ENCODE peak calls at places on chromosomes 5 and 9, in seven cellular contexts. B is tibial artery, U is lung, I is HFF-Myc, E is IMR-90, Q is psoas muscle, W is astrocyte of the cerebellum. G is an unnamed sample.

GRCh38 chr9:85215936-85216335 is 525.8 kb downstream of the AGTPBP1 start:
- DNase-seq in W (no peak), B (no peak), I (no peak), Q (no peak), E (no peak), U (no peak), G (no peak)

GRCh38 chr9:81542490-81542889 is 146.9 kb downstream of the TLE1 start:
- DNase-seq in W (no peak), E (no peak), U (no peak), I (no peak), B (no peak), Q (no peak), G (no peak)

GRCh38 chr5:11892832-11893231 is 11.4 kb downstream of the CTNND2 start:
- DNase-seq in E (no peak), Q (no peak), W (no peak), U (no peak), B (no peak), I (no peak), G (no peak)

GRCh38 chr9:84862786-84863185 is 193.3 kb downstream of the NTRK2 start:
- DNase-seq in W (no peak), U (peak; percentile 45), B (peak; percentile 37), Q (no peak), I (peak; percentile 95), E (no peak), G (no peak)

GRCh38 chr9:86684148-86684547 is 263.2 kb downstream of the GAS1 start:
- DNase-seq in W (no peak), I (no peak), Q (no peak), B (no peak), E (peak; percentile 46), U (no peak), G (no peak)

GRCh38 chr9:70470050-70471015 is 55.9 kb upstream of the KLF9 start:
- DNase-seq in Q (no peak), E (no peak), U (no peak), B (peak; percentile 48), I (peak; percentile 17), W (no peak), G (no peak)

GRCh38 chr9:128155736-128156500 is 4.1 kb upstream of the BBLN start:
- DNase-seq in B (no peak), E (no peak), I (no peak), W (no peak), U (no peak), Q (no peak), G (no peak)

GRCh38 chr9:85262333-85262732 is 479.4 kb downstream of the AGTPBP1 start:
- DNase-seq in I (no peak), W (no peak), U (no peak), E (no peak), Q (no peak), B (no peak), G (no peak)

GRCh38 chr5:7494446-7495132 is 98.7 kb downstream of the ADCY2 start:
- DNase-seq in I (no peak), Q (peak; percentile 43), U (no peak), B (peak; percentile 45), W (no peak), E (no peak), G (no peak)

GRCh38 chr5:150053231-150053626 is 33.1 kb downstream of the CSF1R start:
- DNase-seq in W (peak; percentile 44), Q (no peak), E (peak; percentile 85), U (no peak), I (peak; percentile 42), B (no peak), G (no peak)

GRCh38 chr5:79846198-79846521 is 144.9 kb downstream of the MTX3 start:
- DNase-seq in E (no peak), I (no peak), B (no peak), U (no peak), W (no peak), Q (no peak), G (no peak)
- H3K4me3 ChIP-seq in E (no peak overlapping the region), I (no peak overlapping the region), B (no peak overlapping the region), U (no peak overlapping the region), W (no peak overlapping the region), Q (no peak overlapping the region), G (no peak overlapping the region)

GRCh38 chr5:95620030-95620869 is at the start of gene GPR150:
- DNase-seq in Q (peak; percentile 70), U (peak; percentile 39), W (no peak), B (no peak), E (peak; percentile 37), I (no peak), G (no peak)
- TF ChIP-seq CTCF in Q (peak; percentile 4), U (no peak), W (no peak), B (peak; percentile 12), E (peak; percentile 15), I (no peak), G (no peak)

GRCh38 chr5:14450055-14450524 is 131.5 kb upstream of the OTULINL start:
- DNase-seq in U (no peak), Q (peak; percentile 70), I (peak; percentile 81), W (no peak), B (peak; percentile 85), E (peak; percentile 92), G (peak; percentile 82)
- H3K4me3 ChIP-seq in U (no peak overlapping the region), Q (peak overlapping the region; percentile 1), I (no peak overlapping the region), W (no peak overlapping the region), B (no peak overlapping the region), E (no peak overlapping the region), G (no peak overlapping the region)

GRCh38 chr5:94113087-94113486 is 371.7 kb upstream of the POU5F2 start:
- DNase-seq in B (no peak), I (no peak), W (no peak), U (no peak), Q (no peak), E (no peak), G (no peak)

GRCh38 chr5:94111209-94112004 is 370.0 kb upstream of the POU5F2 start:
- DNase-seq in E (peak; percentile 95), W (peak; percentile 94), U (peak; percentile 96), B (peak; percentile 95), I (peak; percentile 90), Q (peak; percentile 94), G (peak; percentile 68)
- TF ChIP-seq CTCF in E (peak; percentile 22), W (peak; percentile 24), U (no peak), B (peak; percentile 19), I (no peak), Q (no peak), G (peak; percentile 37)

GRCh38 chr9:130824616-130825015 is 10.4 kb upstream of the ABL1 start:
- DNase-seq in E (no peak), Q (no peak), U (no peak), B (no peak), I (no peak), W (no peak), G (no peak)

GRCh38 chr9:130825809-130826208 is 9.2 kb upstream of the ABL1 start:
- DNase-seq in U (no peak), W (no peak), E (no peak), Q (no peak), I (no peak), B (no peak), G (no peak)

GRCh38 chr9:130823435-130823834 is 11.6 kb upstream of the ABL1 start:
- DNase-seq in Q (no peak), U (no peak), I (no peak), E (peak; percentile 69), B (no peak), W (no peak), G (no peak)

GRCh38 chr9:130824079-130824478 is 11.0 kb upstream of the ABL1 start:
- DNase-seq in B (no peak), U (no peak), E (no peak), W (no peak), I (no peak), Q (no peak), G (no peak)

GRCh38 chr9:130825051-130825651 is 9.9 kb upstream of the ABL1 start:
- DNase-seq in W (peak; percentile 60), I (no peak), U (no peak), E (peak; percentile 84), Q (no peak), B (no peak), G (no peak)
- H3K4me3 ChIP-seq in W (no peak overlapping the region), I (no peak overlapping the region), U (no peak overlapping the region), E (no peak overlapping the region), Q (peak overlapping the region; percentile 33), B (no peak overlapping the region), G (peak overlapping the region; percentile 13)

GRCh38 chr9:90641090-90641489 is 1.5 kb downstream of the DIRAS2 start:
- DNase-seq in B (no peak), E (no peak), U (no peak), W (no peak), Q (no peak), I (no peak), G (no peak)

GRCh38 chr9:90647843-90648242 is 5.2 kb upstream of the DIRAS2 start:
- DNase-seq in E (no peak), U (no peak), W (no peak), Q (no peak), B (no peak), I (no peak), G (no peak)

GRCh38 chr9:90645721-90646120 is 3.1 kb upstream of the DIRAS2 start:
- DNase-seq in U (no peak), E (no peak), I (no peak), W (no peak), Q (no peak), B (no peak), G (no peak)

GRCh38 chr9:90641868-90642558 is 611 bp downstream of the DIRAS2 start:
- DNase-seq in W (no peak), I (no peak), E (no peak), Q (no peak), U (no peak), B (no peak), G (no peak)

GRCh38 chr9:90642570-90643539 is at the start of gene DIRAS2:
- DNase-seq in Q (peak; percentile 24), U (peak; percentile 50), I (peak; percentile 6), E (peak; percentile 43), B (peak; percentile 22), W (no peak), G (no peak)
- TF ChIP-seq CTCF in Q (peak; percentile 31), U (no peak), I (peak; percentile 36), E (peak; percentile 31), B (no peak), W (peak; percentile 67), G (peak; percentile 23)